ENCODE peak calls at places on chromosomes 4 and X, in four cellular contexts. K, E, F and W are unnamed samples.

GRCh38 chrX:103066606-103067005 is 2.6 kb upstream of the BEX1 start:
- DNase-seq in K (no peak), F (no peak), E (no peak), W (no peak)

GRCh38 chr4:59002148-59002547 is 1892.0 kb upstream of the IGFBP7 start:
- DNase-seq in K (no peak), E (no peak), F (no peak), W (no peak)

GRCh38 chrX:102975016-102975415 is 37.9 kb downstream of the RAB40AL start:
- DNase-seq in K (no peak), F (no peak), E (no peak), W (no peak)

GRCh38 chr4:89254847-89255246 is 52.8 kb downstream of the GPRIN3 start:
- DNase-seq in E (peak), K (peak), F (peak), W (peak)

GRCh38 chrX:40104649-40105015 is 6.9 kb upstream of the BCOR start:
- DNase-seq in F (no peak), E (no peak), K (peak), W (peak)

GRCh38 chr4:147571021-147571770 is 46.0 kb upstream of the TMEM184C start:
- DNase-seq in F (no peak), K (peak), E (no peak), W (no peak)

GRCh38 chrX:51975360-51975759 is 81.9 kb downstream of the MAGED1 start:
- DNase-seq in F (peak), K (no peak), E (no peak), W (no peak)

GRCh38 chrX:147770858-147771257 is 140.9 kb upstream of the FMR1 start:
- DNase-seq in K (no peak), F (no peak), E (no peak), W (no peak)

GRCh38 chr4:128721896-128722295 is 87.6 kb upstream of the JADE1 start:
- DNase-seq in K (no peak), F (no peak), E (no peak), W (no peak)

GRCh38 chr4:8835521-8836365 is 35.9 kb downstream of the HMX1 start:
- DNase-seq in E (no peak), K (no peak), F (no peak), W (no peak)

GRCh38 chr4:6918345-6918744 is 8.7 kb downstream of the TBC1D14 start:
- DNase-seq in K (no peak), F (no peak), E (no peak), W (no peak)

GRCh38 chr4:8894424-8894816 is 22.8 kb upstream of the HMX1 start:
- DNase-seq in E (no peak), F (no peak), K (no peak), W (no peak)

GRCh38 chrX:3161686-3162085 is 120.4 kb downstream of the ARSF start:
- DNase-seq in F (no peak), K (peak), E (no peak), W (no peak)
- TF ChIP-seq MAFK in F (no peak), K (no peak), E (no peak), W (no peak)

GRCh38 chr4:146192060-146192459 is 16.5 kb downstream of the LSM6 start:
- DNase-seq in F (peak), E (no peak), K (no peak), W (peak)
- TF ChIP-seq MAFK in F (no peak), E (no peak), K (no peak), W (no peak)

GRCh38 chr4:161254375-161254774 is 909.4 kb downstream of the FSTL5 start:
- DNase-seq in K (no peak), E (no peak), F (no peak), W (peak)
- TF ChIP-seq MAFK in K (no peak), E (no peak), F (no peak), W (no peak)

DNA sequence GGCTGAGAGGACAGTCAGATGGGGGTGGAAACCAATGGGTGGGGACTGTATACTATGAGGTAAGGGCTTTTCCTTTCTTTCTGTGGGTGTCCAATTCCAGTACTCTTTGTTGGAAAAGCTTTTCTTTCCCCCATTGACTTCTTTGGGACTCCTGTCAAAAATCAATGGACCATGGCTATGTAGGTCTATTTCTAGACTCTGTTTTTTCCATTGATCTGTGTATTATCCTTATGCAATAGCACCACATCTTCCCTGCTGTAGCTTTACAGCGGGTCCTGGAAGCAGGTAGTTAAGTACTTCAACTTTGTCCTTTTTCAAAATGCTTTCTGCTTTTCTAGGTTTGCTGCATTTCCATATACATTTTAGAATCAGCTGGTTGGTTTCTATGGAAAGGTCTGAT is 11.8 kb upstream of the CPLX1 start:
- DNase-seq in K (no peak), E (no peak), F (no peak), W (no peak)
- TF ChIP-seq MAFK in K (no peak), E (no peak), F (no peak), W (no peak)

GRCh38 chr4:113293043-113293560 is 243.6 kb downstream of the ANK2 start:
- DNase-seq in F (no peak), E (no peak), K (peak), W (no peak)
- TF ChIP-seq MAFK in F (no peak), E (no peak), K (no peak), W (no peak)

DNA sequence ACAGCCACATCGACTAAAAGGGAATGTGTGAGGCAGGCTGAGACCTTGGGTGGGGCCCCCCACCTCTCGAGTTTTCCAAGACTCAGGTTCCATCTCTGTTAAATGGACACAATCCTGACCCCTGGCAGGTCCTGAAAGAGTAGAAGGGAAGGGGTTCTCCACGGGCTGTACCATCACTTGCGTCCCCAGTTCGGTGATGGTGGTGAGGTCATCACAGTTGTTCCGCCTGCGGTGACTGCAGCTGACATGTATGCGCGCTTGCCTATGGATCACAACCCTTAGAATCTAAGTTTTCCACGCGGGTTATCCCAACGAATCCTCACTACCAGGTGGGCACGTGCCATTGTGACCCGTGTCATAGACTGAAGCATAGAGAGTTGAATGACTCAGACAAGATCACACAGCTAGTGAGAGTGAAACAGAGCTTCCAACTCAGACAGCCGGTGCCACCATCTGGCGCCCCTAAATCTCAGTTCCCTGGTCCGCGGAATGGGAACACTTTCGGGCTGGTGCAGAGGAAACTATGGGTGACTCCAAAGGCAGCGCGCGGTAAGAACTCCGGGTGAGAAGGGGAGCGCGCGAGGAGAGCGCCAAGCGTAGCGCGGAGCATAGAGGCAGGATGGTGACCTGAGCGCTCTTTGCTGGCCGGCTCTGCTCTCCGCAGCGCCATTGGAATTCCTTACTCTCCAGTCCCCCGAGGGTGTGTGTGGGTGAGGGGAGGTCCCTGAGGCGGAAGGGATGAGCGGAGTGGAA is 10.4 kb downstream of the MSX1 start:
- DNase-seq in K (no peak), E (no peak), F (no peak), W (no peak)
- TF ChIP-seq MAFK in K (no peak), E (no peak), F (no peak), W (no peak)

GRCh38 chr4:111937368-111937767 is 207.9 kb upstream of the FAM241A start:
- DNase-seq in K (peak), E (no peak), F (peak), W (peak)
- TF ChIP-seq MAFK in K (no peak), E (no peak), F (peak), W (peak)

GRCh38 chr4:23932186-23932585 is 42.3 kb upstream of the PPARGC1A start:
- DNase-seq in E (no peak), F (no peak), K (no peak), W (no peak)

GRCh38 chr4:23932935-23933334 is 43.1 kb upstream of the PPARGC1A start:
- DNase-seq in E (no peak), F (no peak), K (peak), W (no peak)

GRCh38 chr4:23929248-23929647 is 39.4 kb upstream of the PPARGC1A start:
- DNase-seq in F (no peak), K (no peak), E (no peak), W (no peak)

GRCh38 chr4:23931489-23931830 is 41.6 kb upstream of the PPARGC1A start:
- DNase-seq in F (no peak), E (no peak), K (no peak), W (no peak)

GRCh38 chr4:23930750-23931488 is 41.1 kb upstream of the PPARGC1A start:
- DNase-seq in E (no peak), F (peak), K (no peak), W (no peak)
- TF ChIP-seq MAFK in E (no peak), F (no peak), K (no peak), W (no peak)